ENCODE peak calls at places on chromosomes 12 and 14, in six cellular contexts. M, U, O, C, A and J are unnamed samples.

GRCh38 chr12:123828871-123829547 is 66.9 kb downstream of the DNAH10 start:
- DNase-seq in O (no peak), M (no peak), C (no peak), U (no peak), A (no peak), J (no peak)

GRCh38 chr14:52329678-52330376 is 15.7 kb downstream of the PTGER2 start:
- DNase-seq in A (no peak), O (no peak), M (no peak), C (no peak), U (no peak), J (no peak)

GRCh38 chr14:95248422-95248821 is 71.3 kb downstream of the CLMN start:
- DNase-seq in M (no peak), C (no peak), U (no peak), A (no peak), O (no peak), J (no peak)

GRCh38 chr14:85463512-85463911 is 66.4 kb upstream of the FLRT2 start:
- DNase-seq in M (peak; percentile 40), O (no peak), C (no peak), A (no peak), U (no peak), J (no peak)

GRCh38 chr12:55972045-55972843 is 1.6 kb upstream of the RAB5B start:
- DNase-seq in M (no peak), A (no peak), C (no peak), O (no peak), U (no peak), J (no peak)

GRCh38 chr12:95318071-95318545 is 100.5 kb downstream of the VEZT start:
- DNase-seq in U (no peak), A (no peak), C (no peak), M (no peak), O (no peak), J (no peak)

GRCh38 chr14:76710093-76711010 is 50.9 kb upstream of the VASH1 start:
- DNase-seq in O (no peak), C (no peak), U (peak; percentile 31), A (no peak), M (no peak), J (peak; percentile 14)

GRCh38 chr12:108611884-108612415 is 14.1 kb upstream of the TMEM119 start:
- DNase-seq in C (no peak), A (no peak), U (no peak), O (no peak), M (no peak), J (peak; percentile 50)

GRCh38 chr12:51714666-51715065 is 123.6 kb downstream of the SCN8A start:
- DNase-seq in A (no peak), O (no peak), C (no peak), U (no peak), M (no peak), J (no peak)

GRCh38 chr14:104337381-104337780 is 199.0 kb downstream of the KIF26A start:
- DNase-seq in A (no peak), C (no peak), U (no peak), O (no peak), M (no peak), J (no peak)

GRCh38 chr14:104334812-104335161 is 196.4 kb downstream of the KIF26A start:
- DNase-seq in A (peak; percentile 34), U (no peak), O (peak; percentile 50), C (no peak), M (no peak), J (no peak)

GRCh38 chr14:104333903-104334811 is 195.8 kb downstream of the KIF26A start:
- DNase-seq in A (no peak), C (no peak), O (peak; percentile 77), U (no peak), M (no peak), J (no peak)

GRCh38 chr14:104335176-104335575 is 196.8 kb downstream of the KIF26A start:
- DNase-seq in A (no peak), U (no peak), O (no peak), M (no peak), C (no peak), J (no peak)

GRCh38 chr14:104335611-104336010 is 197.2 kb downstream of the KIF26A start:
- DNase-seq in A (peak; percentile 30), O (no peak), U (no peak), M (no peak), C (no peak), J (no peak)
- H3K27me3 ChIP-seq in A (peaks cover 11% of the 10 kb centered on the region), O (no peaks in the 10 kb centered on the region), U (peaks cover 18% of the 10 kb centered on the region), M (no peaks in the 10 kb centered on the region), C (no peaks in the 10 kb centered on the region), J (no peaks in the 10 kb centered on the region)

GRCh38 chr12:4767181-4767580 is 47.0 kb downstream of the GALNT8 start:
- DNase-seq in O (no peak), U (no peak), C (no peak), A (no peak), M (no peak), J (no peak)

GRCh38 chr12:4769073-4769472 is 48.9 kb downstream of the GALNT8 start:
- DNase-seq in U (no peak), C (no peak), M (no peak), O (no peak), A (no peak), J (no peak)

GRCh38 chr12:4775936-4776335 is 55.7 kb downstream of the GALNT8 start:
- DNase-seq in U (no peak), A (no peak), C (no peak), M (no peak), O (no peak), J (no peak)

GRCh38 chr12:4771172-4771959 is 51.2 kb downstream of the GALNT8 start:
- DNase-seq in O (no peak), A (no peak), U (no peak), C (no peak), M (no peak), J (no peak)

GRCh38 chr12:4771960-4772566 is 51.9 kb downstream of the GALNT8 start:
- DNase-seq in O (no peak), M (no peak), A (no peak), U (no peak), C (no peak), J (no peak)
- H3K27ac ChIP-seq in O (no peak overlapping the region), M (no peak overlapping the region), A (no peak overlapping the region), U (no peak overlapping the region), C (no peak overlapping the region), J (no peak overlapping the region)

GRCh38 chr12:65004270-65004669 is 116.8 kb downstream of the WIF1 start:
- DNase-seq in M (no peak), A (no peak), C (no peak), O (no peak), U (no peak), J (no peak)
- H3K27me3 ChIP-seq in M (no peaks in the 10 kb centered on the region), A (no peaks in the 10 kb centered on the region), C (no peaks in the 10 kb centered on the region), O (no peaks in the 10 kb centered on the region), U (no peaks in the 10 kb centered on the region), J (peaks cover 5% of the 10 kb centered on the region)

GRCh38 chr14:100400115-100400514 is 77.0 kb downstream of the SLC25A47 start:
- DNase-seq in U (no peak), M (no peak), C (peak; percentile 54), A (no peak), O (no peak), J (no peak)
- H3K27ac ChIP-seq in U (no peak overlapping the region), M (no peak overlapping the region), C (peak overlapping the region; percentile 76), A (no peak overlapping the region), O (no peak overlapping the region), J (no peak overlapping the region)

DNA sequence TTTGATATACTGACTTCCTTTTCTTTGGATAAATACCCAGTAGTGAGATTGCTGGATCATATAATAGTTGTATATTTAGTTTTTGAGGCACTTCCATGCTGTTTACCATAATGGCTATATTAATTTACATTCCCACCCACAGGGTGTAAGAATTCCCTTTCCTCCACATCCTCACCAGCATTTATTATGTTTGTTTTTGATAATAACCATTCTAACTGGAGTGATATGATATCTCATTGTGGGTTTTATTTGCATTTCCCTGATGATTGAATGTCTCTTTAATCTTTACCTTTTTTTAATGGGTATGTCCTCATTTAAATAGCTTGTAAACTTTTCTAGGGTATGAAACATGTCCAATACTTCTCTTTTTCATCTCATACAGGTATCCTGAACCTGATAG is 11.6 kb upstream of the SAV1 start:
- DNase-seq in O (no peak), M (no peak), A (no peak), U (no peak), C (no peak), J (no peak)
- H3K27me3 ChIP-seq in O (no peaks in the 10 kb centered on the region), M (no peaks in the 10 kb centered on the region), A (no peaks in the 10 kb centered on the region), U (no peaks in the 10 kb centered on the region), C (no peaks in the 10 kb centered on the region), J (no peaks in the 10 kb centered on the region)